ENCODE peak calls at places on chromosomes 6 and 20, in nine cellular contexts. A, L, E, I, V, D, O, K and J are unnamed samples.

GRCh38 chr20:61897401-61898295 is 168.0 kb downstream of the TAF4 start:
- DNase-seq in I (no peak), D (no peak), E (no peak), K (no peak), A (no peak), O (no peak), V (no peak), L (no peak), J (no peak)

GRCh38 chr6:80638222-80639055 is 532.0 kb downstream of the BCKDHB start:
- DNase-seq in L (peak), I (peak), A (peak), V (peak), D (peak), O (peak), K (peak), E (peak), J (no peak)

GRCh38 chr6:168381726-168382458 is 59.1 kb upstream of the SMOC2 start:
- DNase-seq in O (no peak), K (no peak), D (peak), E (no peak), A (no peak), L (no peak), V (no peak), I (no peak), J (peak)

GRCh38 chr20:63538204-63539091 is 1.3 kb upstream of the PTK6 start:
- DNase-seq in I (no peak), V (peak), O (no peak), D (peak), E (no peak), A (no peak), L (peak), K (no peak), J (no peak)

GRCh38 chr6:123604067-123604466 is 32.7 kb downstream of the TRDN start:
- DNase-seq in O (no peak), L (no peak), A (no peak), D (no peak), K (no peak), I (no peak), V (no peak), E (no peak), J (no peak)

GRCh38 chr6:10278786-10279185 is 136.1 kb downstream of the TFAP2A start:
- DNase-seq in E (peak), K (no peak), O (no peak), V (no peak), L (no peak), A (no peak), D (no peak), I (no peak), J (no peak)

GRCh38 chr6:7085911-7086310 is 21.9 kb upstream of the RREB1 start:
- DNase-seq in A (no peak), V (no peak), K (no peak), I (no peak), D (no peak), O (no peak), E (peak), L (peak), J (peak)

GRCh38 chr6:158796353-158796752 is 22.8 kb downstream of the EZR start:
- DNase-seq in L (no peak), V (no peak), K (no peak), E (no peak), A (no peak), O (no peak), D (no peak), I (no peak), J (no peak)

GRCh38 chr20:63401384-63402110 is 40.4 kb upstream of the CHRNA4 start:
- DNase-seq in D (no peak), L (no peak), K (no peak), I (no peak), V (no peak), O (no peak), A (no peak), E (no peak), J (no peak)

GRCh38 chr6:121885399-121886152 is 450.1 kb downstream of the GJA1 start:
- DNase-seq in I (no peak), E (no peak), L (no peak), K (no peak), D (no peak), O (no peak), A (peak), V (no peak), J (no peak)

GRCh38 chr6:160510199-160510598 is 153.9 kb downstream of the LPA start:
- DNase-seq in E (no peak), D (no peak), L (no peak), O (no peak), K (no peak), A (peak), I (no peak), V (no peak), J (no peak)

GRCh38 chr6:154805288-154805911 is 72.2 kb downstream of the SCAF8 start:
- DNase-seq in K (no peak), E (no peak), A (peak), I (peak), V (no peak), D (no peak), O (peak), L (no peak), J (no peak)

GRCh38 chr20:53298260-53298659 is 295.4 kb downstream of the ZNF217 start:
- DNase-seq in K (no peak), A (no peak), I (no peak), D (no peak), L (no peak), O (no peak), V (no peak), E (no peak), J (no peak)

GRCh38 chr20:62628691-62629090 is 13.6 kb upstream of the SLCO4A1 start:
- DNase-seq in E (no peak), O (no peak), L (no peak), K (no peak), A (peak), V (no peak), D (no peak), I (no peak), J (no peak)

GRCh38 chr6:144131248-144131709 is 19.0 kb upstream of the STX11 start:
- DNase-seq in L (no peak), V (no peak), I (peak), O (peak), K (no peak), A (peak), E (no peak), D (no peak), J (no peak)

GRCh38 chr6:79872986-79873385 is 74.4 kb downstream of the ELOVL4 start:
- DNase-seq in I (no peak), L (no peak), K (no peak), O (no peak), A (peak), E (no peak), D (no peak), V (no peak), J (no peak)

GRCh38 chr6:90080876-90081464 is 186.7 kb downstream of the GJA10 start:
- DNase-seq in L (no peak), O (no peak), I (no peak), V (no peak), E (no peak), K (no peak), D (no peak), A (no peak), J (no peak)

GRCh38 chr6:106799008-106799952 is 169.9 kb downstream of the QRSL1 start:
- DNase-seq in A (peak), V (no peak), O (no peak), L (no peak), K (no peak), E (no peak), D (no peak), I (no peak), J (no peak)

GRCh38 chr6:1678201-1678600 is 68.5 kb downstream of the FOXC1 start:
- DNase-seq in A (no peak), K (no peak), E (peak), I (peak), O (no peak), V (no peak), D (no peak), L (peak), J (no peak)

GRCh38 chr20:13995841-13996240 is 525 bp downstream of the MACROD2 start:
- DNase-seq in E (peak), V (no peak), I (peak), A (peak), O (no peak), D (peak), K (no peak), L (peak), J (peak)

GRCh38 chr6:36605560-36606391 is 11.6 kb downstream of the SRSF3 start:
- DNase-seq in I (no peak), V (no peak), D (no peak), E (no peak), A (no peak), O (no peak), L (no peak), K (no peak), J (peak)

GRCh38 chr6:129750390-129750789 is 40.4 kb upstream of the ARHGAP18 start:
- DNase-seq in D (no peak), I (peak), E (no peak), A (no peak), O (no peak), L (no peak), V (no peak), K (no peak), J (no peak)

GRCh38 chr20:2820896-2821869 is 5.0 kb downstream of the TMEM239 start:
- DNase-seq in K (no peak), D (no peak), I (no peak), A (no peak), L (no peak), O (no peak), V (no peak), E (peak), J (no peak)

GRCh38 chr20:37939701-37940151 is 36.8 kb downstream of the VSTM2L start:
- DNase-seq in O (no peak), K (no peak), I (no peak), L (no peak), V (no peak), D (no peak), A (no peak), E (no peak), J (no peak)

GRCh38 chr6:13327691-13328075 is 654 bp downstream of the TBC1D7 start:
- DNase-seq in I (no peak), D (no peak), O (no peak), L (no peak), A (no peak), E (no peak), K (no peak), V (no peak), J (no peak)

GRCh38 chr6:13331516-13332348 is 3.4 kb upstream of the TBC1D7 start:
- DNase-seq in L (no peak), E (no peak), V (no peak), K (no peak), A (peak), D (no peak), O (peak), I (peak), J (no peak)

GRCh38 chr6:13328875-13329183 is 492 bp upstream of the TBC1D7 start:
- DNase-seq in V (no peak), L (no peak), A (no peak), I (no peak), D (no peak), E (no peak), O (no peak), K (no peak), J (no peak)

GRCh38 chr6:13332349-13332706 is 4.0 kb upstream of the TBC1D7 start:
- DNase-seq in I (no peak), K (no peak), E (no peak), O (no peak), L (no peak), V (no peak), A (no peak), D (no peak), J (no peak)

GRCh38 chr6:13328076-13328874 is at the start of gene TBC1D7:
- DNase-seq in A (peak), E (peak), K (peak), O (peak), V (peak), I (peak), D (peak), L (peak), J (peak)
- TF ChIP-seq CTCF in A (no peak), E (no peak), K (no peak), O (peak), V (no peak), I (no peak), D (peak), L (no peak), J (no peak)

GRCh38 chr6:35483892-35484645 is 12.8 kb downstream of the TEAD3 start:
- DNase-seq in A (no peak), K (no peak), E (no peak), D (peak), I (no peak), L (no peak), O (no peak), V (no peak), J (no peak)

GRCh38 chr6:35483490-35483889 is 13.4 kb downstream of the TEAD3 start:
- DNase-seq in I (no peak), L (no peak), O (no peak), V (no peak), A (no peak), K (no peak), D (peak), E (no peak), J (peak)

GRCh38 chr6:35484921-35485392 is 11.9 kb downstream of the TEAD3 start:
- DNase-seq in K (no peak), A (no peak), I (no peak), V (no peak), O (no peak), L (no peak), D (no peak), E (no peak), J (peak)

GRCh38 chr6:35486005-35486925 is 10.6 kb downstream of the TEAD3 start:
- DNase-seq in V (peak), L (peak), E (no peak), D (peak), A (no peak), K (no peak), I (no peak), O (no peak), J (peak)

GRCh38 chr6:35485402-35485877 is 11.4 kb downstream of the TEAD3 start:
- DNase-seq in I (no peak), V (no peak), D (peak), O (no peak), E (no peak), K (no peak), A (no peak), L (no peak), J (peak)
- TF ChIP-seq POLR2A in I (no peak), V (no peak), D (peak), O (no peak), E (no peak), K (no peak), A (no peak), L (no peak), J (no peak)

GRCh38 chr6:46652603-46653438 is at the start of the genes CYP39A1 and SLC25A27:
- DNase-seq in L (peak), A (peak), E (peak), V (peak), D (peak), I (peak), O (peak), K (peak), J (peak)
- TF ChIP-seq CTCF in L (no peak), A (no peak), E (no peak), V (no peak), D (no peak), I (no peak), O (no peak), K (no peak), J (no peak)

DNA sequence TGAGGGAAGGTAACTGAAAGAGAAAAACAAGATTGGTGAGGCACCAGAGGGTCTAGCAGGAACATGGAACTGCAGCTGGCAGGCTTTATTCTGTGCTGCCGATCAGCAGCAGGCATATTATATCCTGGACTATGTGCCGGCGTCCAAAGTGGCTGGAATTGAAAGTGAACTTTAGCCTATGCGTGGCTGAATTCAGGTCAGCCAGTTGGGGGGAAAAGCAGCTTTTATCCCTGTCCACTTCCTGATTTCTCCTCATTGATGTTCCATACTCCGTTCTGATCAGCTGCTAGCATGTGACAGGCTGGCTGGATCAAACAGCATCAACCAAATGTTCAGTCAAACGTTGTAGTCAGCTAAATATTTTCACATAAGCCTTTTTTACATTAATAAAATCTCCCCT is 99.0 kb downstream of the CAP2 start:
- DNase-seq in V (no peak), K (no peak), A (no peak), O (no peak), L (no peak), I (peak), E (no peak), D (peak), J (no peak)
- TF ChIP-seq POLR2A in V (no peak), K (no peak), A (no peak), O (no peak), L (no peak), I (no peak), E (no peak), D (no peak), J (no peak)

GRCh38 chr6:142846459-142846831 is 98.5 kb downstream of the HIVEP2 start:
- DNase-seq in E (no peak), V (no peak), D (no peak), A (no peak), I (no peak), K (no peak), O (no peak), L (no peak), J (no peak)

GRCh38 chr6:142846883-142847287 is 98.1 kb downstream of the HIVEP2 start:
- DNase-seq in D (no peak), I (peak), V (peak), O (no peak), K (no peak), A (peak), L (no peak), E (peak), J (no peak)

GRCh38 chr6:142845143-142845571 is 99.8 kb downstream of the HIVEP2 start:
- DNase-seq in V (no peak), L (no peak), A (no peak), O (no peak), D (no peak), K (no peak), E (no peak), I (peak), J (no peak)

GRCh38 chr6:142844065-142844755 is 100.8 kb downstream of the HIVEP2 start:
- DNase-seq in D (no peak), O (no peak), L (no peak), A (no peak), E (no peak), K (no peak), I (no peak), V (no peak), J (no peak)

GRCh38 chr6:142845624-142846458 is 99.1 kb downstream of the HIVEP2 start:
- DNase-seq in L (peak), K (no peak), E (peak), I (peak), A (peak), V (peak), D (peak), O (peak), J (peak)
- TF ChIP-seq CTCF in L (no peak), K (no peak), E (no peak), I (no peak), A (no peak), V (peak), D (peak), O (no peak), J (no peak)

GRCh38 chr20:35663813-35664543 is 722 bp downstream of the CPNE1 start:
- DNase-seq in K (no peak), O (peak), D (peak), A (peak), E (peak), V (peak), L (peak), I (peak), J (no peak)
- TF ChIP-seq POLR2A in K (peak), O (no peak), D (peak), A (peak), E (no peak), V (no peak), L (no peak), I (no peak), J (no peak)

GRCh38 chr6:41090841-41091761 is 18.3 kb downstream of the NFYA start:
- DNase-seq in V (no peak), E (no peak), I (no peak), O (no peak), K (no peak), L (no peak), D (no peak), A (no peak), J (no peak)

GRCh38 chr6:41088451-41088850 is 15.7 kb downstream of the NFYA start:
- DNase-seq in O (no peak), V (no peak), E (no peak), K (no peak), D (no peak), L (no peak), I (no peak), A (no peak), J (no peak)

GRCh38 chr6:41097467-41098090 is 24.8 kb downstream of the NFYA start:
- DNase-seq in O (no peak), D (no peak), K (no peak), I (peak), L (no peak), A (no peak), E (no peak), V (no peak), J (no peak)

GRCh38 chr6:41093729-41094128 is 21.0 kb downstream of the NFYA start:
- DNase-seq in V (no peak), D (no peak), E (peak), I (no peak), A (no peak), K (no peak), O (no peak), L (no peak), J (no peak)

DNA sequence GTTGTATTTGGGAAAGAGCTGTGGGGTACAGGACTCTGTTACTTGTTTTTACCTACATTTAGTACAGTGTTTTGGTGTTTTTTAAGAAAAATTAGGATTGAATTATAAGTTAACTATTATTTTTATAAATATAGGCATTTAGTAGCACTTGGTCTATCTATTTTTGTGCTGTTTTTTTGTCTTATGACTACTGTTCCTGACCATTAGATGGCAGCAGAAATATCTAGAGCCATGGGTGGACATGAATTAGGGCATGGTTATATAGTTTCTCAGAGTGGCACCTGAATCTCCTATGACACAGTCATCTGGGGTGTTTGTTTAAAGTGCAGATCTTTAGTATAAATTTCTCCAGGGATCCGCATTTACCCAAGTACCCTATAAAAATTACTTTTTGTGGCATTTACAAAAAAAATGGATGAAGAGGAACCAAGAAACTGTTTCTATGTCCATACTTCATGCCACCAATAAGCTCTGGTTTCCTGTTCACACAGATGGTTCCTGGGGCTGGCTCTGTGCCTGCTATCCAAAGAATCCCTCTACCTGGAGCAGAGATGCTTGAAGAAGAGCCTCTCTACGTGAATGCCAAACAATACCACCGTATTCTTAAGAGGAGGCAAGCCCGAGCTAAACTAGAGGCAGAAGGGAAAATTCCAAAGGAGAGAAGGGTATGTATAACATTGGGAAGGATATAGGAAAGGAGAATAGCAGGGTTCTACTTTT is 19.8 kb downstream of the NFYA start:
- DNase-seq in L (no peak), D (no peak), O (no peak), K (no peak), E (no peak), I (peak), V (no peak), A (peak), J (no peak)
- TF ChIP-seq CTCF in L (no peak), D (peak), O (peak), K (no peak), E (no peak), I (peak), V (no peak), A (peak), J (no peak)

GRCh38 chr6:56852611-56853010 is 102.3 kb upstream of the BEND6 start:
- DNase-seq in I (no peak), K (no peak), D (no peak), V (no peak), L (no peak), A (no peak), E (no peak), O (no peak), J (no peak)
- TF ChIP-seq POLR2A in I (no peak), K (no peak), D (no peak), V (no peak), L (no peak), A (no peak), E (no peak), O (no peak), J (no peak)

DNA sequence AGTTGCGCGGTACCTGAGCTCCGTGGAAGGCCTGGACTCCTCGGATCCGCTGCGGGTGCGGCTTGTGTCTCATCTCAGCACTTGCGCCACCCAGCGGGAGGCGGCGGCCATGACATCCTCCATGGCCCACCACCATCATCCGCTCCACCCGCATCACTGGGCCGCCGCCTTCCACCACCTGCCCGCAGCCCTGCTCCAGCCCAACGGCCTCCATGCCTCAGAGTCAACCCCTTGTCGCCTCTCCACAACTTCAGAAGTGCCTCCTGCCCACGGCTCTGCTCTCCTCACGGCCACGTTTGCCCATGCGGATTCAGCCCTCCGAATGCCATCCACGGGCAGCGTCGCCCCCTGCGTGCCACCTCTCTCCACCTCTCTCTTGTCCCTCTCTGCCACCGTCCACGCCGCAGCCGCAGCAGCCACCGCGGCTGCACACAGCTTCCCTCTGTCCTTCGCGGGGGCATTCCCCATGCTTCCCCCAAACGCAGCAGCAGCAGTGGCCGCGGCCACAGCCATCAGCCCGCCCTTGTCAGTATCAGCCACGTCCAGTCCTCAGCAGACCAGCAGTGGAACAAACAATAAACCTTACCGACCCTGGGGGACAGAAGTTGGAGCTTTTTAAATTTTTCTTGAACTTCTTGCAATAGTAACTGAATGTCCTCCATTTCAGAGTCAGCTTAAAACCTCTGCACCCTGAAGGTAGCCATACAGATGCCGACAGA is 9.9 kb downstream of the HEY2 start:
- DNase-seq in V (no peak), O (peak), E (no peak), D (no peak), I (no peak), L (no peak), K (no peak), A (peak), J (no peak)
- TF ChIP-seq CTCF in V (no peak), O (peak), E (no peak), D (no peak), I (peak), L (no peak), K (peak), A (peak), J (no peak)